ENCODE peak calls at places on chromosomes 6 and 20, in eight cellular contexts. One of them, this sample, is unnamed.

GRCh38 chr6:63305278-63305677 is 14.5 kb downstream of the LGSN start:
- DNase-seq in GM23338: no peak
- DNase-seq in K562: no peak
- DNase-seq in GM12878: no peak
- DNase-seq in HCT116: no peak
- DNase-seq in A549: no peak
- DNase-seq in HL-60: no peak
- DNase-seq in SK-N-SH: no peak
- DNase-seq in this sample: no peak

GRCh38 chr6:135128268-135128914 is 52.7 kb upstream of the MYB start:
- DNase-seq in GM23338: no peak
- DNase-seq in GM12878: no peak
- DNase-seq in SK-N-SH: no peak
- DNase-seq in HCT116: no peak
- DNase-seq in K562: no peak
- DNase-seq in HL-60: no peak
- DNase-seq in A549: no peak
- DNase-seq in this sample: no peak

GRCh38 chr20:56702931-56703840 is 74.1 kb downstream of the TFAP2C start:
- DNase-seq in K562: no peak
- DNase-seq in HL-60: no peak
- DNase-seq in SK-N-SH: no peak
- DNase-seq in GM23338: no peak
- DNase-seq in A549: no peak
- DNase-seq in HCT116: no peak
- DNase-seq in GM12878: no peak
- DNase-seq in this sample: no peak

GRCh38 chr6:165574770-165575549 is 88.1 kb downstream of the PDE10A start:
- DNase-seq in GM23338: no peak
- DNase-seq in HL-60: no peak
- DNase-seq in GM12878: no peak
- DNase-seq in SK-N-SH: no peak
- DNase-seq in HCT116: peak; percentile 57
- DNase-seq in K562: no peak
- DNase-seq in A549: no peak
- DNase-seq in this sample: peak; percentile 90

GRCh38 chr6:105800398-105800797 is 285.7 kb upstream of the PRDM1 start:
- DNase-seq in A549: no peak
- DNase-seq in GM12878: no peak
- DNase-seq in K562: no peak
- DNase-seq in GM23338: no peak
- DNase-seq in HCT116: no peak
- DNase-seq in HL-60: no peak
- DNase-seq in SK-N-SH: no peak
- DNase-seq in this sample: no peak

GRCh38 chr20:59646487-59646886 is 42.1 kb downstream of the PHACTR3 start:
- DNase-seq in GM23338: no peak
- DNase-seq in GM12878: no peak
- DNase-seq in A549: no peak
- DNase-seq in SK-N-SH: no peak
- DNase-seq in K562: no peak
- DNase-seq in HL-60: no peak
- DNase-seq in HCT116: no peak
- DNase-seq in this sample: no peak

GRCh38 chr20:17227199-17227535 is 327 bp downstream of the PCSK2 start:
- DNase-seq in HCT116: no peak
- DNase-seq in A549: no peak
- DNase-seq in HL-60: no peak
- DNase-seq in SK-N-SH: peak; percentile 28
- DNase-seq in K562: no peak
- DNase-seq in GM12878: no peak
- DNase-seq in GM23338: no peak
- DNase-seq in this sample: no peak

GRCh38 chr20:42652261-42652660 is 537.4 kb downstream of the PTPRT start:
- DNase-seq in HL-60: no peak
- DNase-seq in A549: no peak
- DNase-seq in K562: no peak
- DNase-seq in GM12878: no peak
- DNase-seq in SK-N-SH: no peak
- DNase-seq in GM23338: no peak
- DNase-seq in HCT116: no peak
- DNase-seq in this sample: no peak

GRCh38 chr6:149852180-149852579 is 12.0 kb downstream of the LRP11 start:
- DNase-seq in GM23338: no peak
- DNase-seq in HCT116: no peak
- DNase-seq in K562: no peak
- DNase-seq in SK-N-SH: no peak
- DNase-seq in HL-60: no peak
- DNase-seq in GM12878: peak; percentile 13
- DNase-seq in A549: no peak
- DNase-seq in this sample: no peak

GRCh38 chr6:100342830-100343229 is 121.9 kb downstream of the SIM1 start:
- DNase-seq in HCT116: no peak
- DNase-seq in GM12878: no peak
- DNase-seq in HL-60: no peak
- DNase-seq in GM23338: no peak
- DNase-seq in SK-N-SH: no peak
- DNase-seq in K562: no peak
- DNase-seq in A549: no peak
- DNase-seq in this sample: no peak

GRCh38 chr6:38068854-38069253 is 249.3 kb downstream of the ZFAND3 start:
- DNase-seq in HL-60: no peak
- DNase-seq in K562: no peak
- DNase-seq in HCT116: no peak
- DNase-seq in SK-N-SH: peak; percentile 61
- DNase-seq in GM12878: no peak
- DNase-seq in GM23338: no peak
- DNase-seq in A549: no peak
- DNase-seq in this sample: no peak

DNA sequence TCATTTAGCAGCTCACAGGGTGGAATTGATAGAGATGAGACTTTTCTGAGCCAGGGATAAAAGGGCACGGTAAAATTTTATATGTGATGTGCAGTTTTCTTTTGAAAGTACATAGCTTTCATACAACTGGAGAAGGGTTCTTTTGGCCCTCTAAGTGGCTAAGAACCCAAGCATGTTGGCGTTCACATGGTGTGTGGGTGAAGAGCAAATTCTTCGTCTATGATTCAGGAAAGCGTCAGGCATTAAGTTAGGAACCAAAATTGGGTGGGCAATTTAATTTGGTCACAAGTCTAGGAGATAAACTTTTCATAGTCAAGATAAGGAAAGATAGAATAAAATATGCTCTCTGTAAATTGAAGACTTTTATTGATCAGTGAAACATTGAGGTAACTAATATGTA is 153.9 kb downstream of the UTRN start:
- DNase-seq in K562: no peak
- DNase-seq in GM12878: no peak
- DNase-seq in HCT116: no peak
- DNase-seq in SK-N-SH: no peak
- DNase-seq in HL-60: no peak
- DNase-seq in A549: no peak
- DNase-seq in GM23338: no peak
- DNase-seq in this sample: no peak
- TF ChIP-seq REST in K562: no peak
- TF ChIP-seq REST in GM12878: no peak
- TF ChIP-seq REST in HCT116: no peak
- TF ChIP-seq REST in SK-N-SH: no peak
- TF ChIP-seq REST in HL-60: no peak
- TF ChIP-seq REST in A549: no peak
- TF ChIP-seq REST in GM23338: no peak
- TF ChIP-seq REST in this sample: no peak

GRCh38 chr20:51366155-51366886 is 176.2 kb downstream of the NFATC2 start:
- DNase-seq in A549: peak; percentile 86
- DNase-seq in K562: no peak
- DNase-seq in HCT116: peak; percentile 37
- DNase-seq in GM23338: no peak
- DNase-seq in HL-60: no peak
- DNase-seq in GM12878: no peak
- DNase-seq in SK-N-SH: no peak
- DNase-seq in this sample: no peak
- H3K4me3 ChIP-seq in A549: peak overlapping the region; percentile 15
- H3K4me3 ChIP-seq in K562: no peak overlapping the region
- H3K4me3 ChIP-seq in HCT116: no peak overlapping the region
- H3K4me3 ChIP-seq in GM23338: no peak overlapping the region
- H3K4me3 ChIP-seq in HL-60: no peak overlapping the region
- H3K4me3 ChIP-seq in GM12878: no peak overlapping the region
- H3K4me3 ChIP-seq in SK-N-SH: no peak overlapping the region
- H3K4me3 ChIP-seq in this sample: no peak overlapping the region

DNA sequence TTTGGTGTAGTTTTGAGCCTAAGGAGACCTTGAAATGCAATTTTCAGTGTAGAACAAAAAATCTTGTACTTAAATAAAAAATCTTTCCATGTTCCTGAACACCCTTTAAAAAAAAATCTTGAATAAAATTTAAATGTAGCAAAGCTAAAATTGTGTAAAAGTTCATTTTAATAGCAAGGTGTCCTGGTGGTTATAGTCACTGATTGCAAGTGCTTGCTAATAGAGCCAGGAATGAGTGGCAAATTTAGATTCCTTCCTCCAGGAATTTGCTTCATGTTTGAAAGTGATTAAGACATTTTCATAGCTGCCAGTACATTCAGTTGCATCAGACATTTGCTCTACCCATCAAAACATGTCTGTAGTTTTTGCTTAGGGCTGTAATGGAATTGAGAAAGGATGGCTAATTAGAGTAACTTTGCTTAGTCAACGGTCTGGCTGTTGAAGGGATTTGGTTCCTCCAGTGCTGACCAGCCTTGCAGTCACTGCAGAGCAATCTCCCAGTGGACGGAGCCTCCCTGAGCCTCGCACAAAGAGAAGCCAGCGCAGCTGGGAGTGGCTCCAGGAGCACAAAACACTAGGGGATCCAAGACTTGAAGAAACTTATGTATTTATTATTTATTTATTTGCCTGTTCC is 36.5 kb downstream of the AKAP12 start:
- DNase-seq in A549: no peak
- DNase-seq in HL-60: no peak
- DNase-seq in K562: no peak
- DNase-seq in SK-N-SH: peak; percentile 17
- DNase-seq in GM23338: no peak
- DNase-seq in GM12878: no peak
- DNase-seq in HCT116: no peak
- DNase-seq in this sample: no peak
- TF ChIP-seq REST in A549: no peak
- TF ChIP-seq REST in HL-60: no peak
- TF ChIP-seq REST in K562: no peak
- TF ChIP-seq REST in SK-N-SH: no peak
- TF ChIP-seq REST in GM23338: no peak
- TF ChIP-seq REST in GM12878: no peak
- TF ChIP-seq REST in HCT116: no peak
- TF ChIP-seq REST in this sample: no peak

DNA sequence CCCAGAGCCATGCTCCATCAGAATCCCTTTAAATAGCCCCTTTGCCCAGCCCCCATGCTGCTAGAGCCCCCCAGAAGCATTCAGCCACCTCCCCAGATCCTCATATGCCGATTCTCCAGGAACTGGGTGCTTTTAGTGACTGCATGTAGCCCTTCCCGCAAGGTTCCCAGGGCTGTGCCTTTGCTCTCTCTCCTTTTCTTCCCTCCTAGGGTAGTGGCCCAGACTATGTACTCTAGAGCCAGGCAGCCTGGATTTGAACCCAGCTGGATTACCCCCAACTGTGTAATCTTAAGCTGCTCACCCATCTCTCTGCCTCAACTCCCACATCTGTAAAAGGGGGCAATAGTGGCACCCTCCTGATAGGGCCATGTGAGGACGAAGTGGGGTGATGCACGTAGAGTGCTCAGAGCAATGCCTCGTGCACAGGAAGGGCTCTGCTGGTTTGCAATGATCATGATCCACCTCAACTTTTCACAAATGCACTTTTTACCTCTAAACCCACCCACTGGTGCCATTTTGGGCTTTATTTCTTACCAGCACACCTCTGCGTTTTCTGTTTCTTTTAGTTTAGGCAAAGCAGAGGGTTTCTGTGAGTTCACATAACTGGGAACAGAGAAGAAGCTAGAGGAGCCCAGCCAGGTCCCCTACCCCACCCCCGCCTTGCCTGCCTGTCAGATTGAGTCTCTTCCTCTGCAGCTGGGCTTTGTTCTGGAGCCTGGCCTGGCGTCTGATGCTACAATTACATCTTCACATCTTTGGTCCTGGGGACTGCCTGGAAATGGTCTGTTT is 396.5 kb downstream of the RNGTT start:
- DNase-seq in A549: no peak
- DNase-seq in GM23338: peak; percentile 35
- DNase-seq in K562: no peak
- DNase-seq in SK-N-SH: peak; percentile 49
- DNase-seq in HL-60: no peak
- DNase-seq in GM12878: no peak
- DNase-seq in HCT116: no peak
- DNase-seq in this sample: no peak
- H3K4me3 ChIP-seq in A549: no peak overlapping the region
- H3K4me3 ChIP-seq in GM23338: no peak overlapping the region
- H3K4me3 ChIP-seq in K562: no peak overlapping the region
- H3K4me3 ChIP-seq in SK-N-SH: no peak overlapping the region
- H3K4me3 ChIP-seq in HL-60: no peak overlapping the region
- H3K4me3 ChIP-seq in GM12878: no peak overlapping the region
- H3K4me3 ChIP-seq in HCT116: no peak overlapping the region
- H3K4me3 ChIP-seq in this sample: no peak overlapping the region

DNA sequence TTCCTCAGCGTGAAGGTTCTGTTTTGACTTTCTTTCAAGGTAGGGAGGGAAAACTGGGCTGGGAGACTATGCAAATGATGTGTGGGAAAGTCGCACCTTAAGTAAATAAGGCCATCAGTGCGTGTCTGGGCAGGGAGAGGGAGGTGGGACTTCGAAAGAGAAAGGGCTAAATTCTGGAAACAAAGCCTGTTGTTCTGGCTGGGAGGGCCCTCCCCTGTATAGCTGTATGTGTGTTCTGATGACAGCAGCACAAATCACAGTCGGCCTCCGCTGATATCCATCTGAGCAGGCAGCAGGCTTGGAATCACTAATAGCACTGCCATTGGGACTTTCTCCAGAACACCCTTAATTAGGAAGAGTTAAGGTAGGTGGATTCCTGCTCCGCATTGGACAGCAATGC is 19.2 kb downstream of the JAG1 start:
- DNase-seq in HCT116: no peak
- DNase-seq in A549: no peak
- DNase-seq in GM23338: peak; percentile 85
- DNase-seq in GM12878: peak; percentile 79
- DNase-seq in SK-N-SH: peak; percentile 69
- DNase-seq in K562: no peak
- DNase-seq in HL-60: no peak
- DNase-seq in this sample: no peak
- TF ChIP-seq REST in HCT116: no peak
- TF ChIP-seq REST in A549: no peak
- TF ChIP-seq REST in GM23338: no peak
- TF ChIP-seq REST in GM12878: no peak
- TF ChIP-seq REST in SK-N-SH: no peak
- TF ChIP-seq REST in K562: no peak
- TF ChIP-seq REST in HL-60: no peak
- TF ChIP-seq REST in this sample: no peak

GRCh38 chr6:33204415-33205171 is at the start of gene HSD17B8:
- DNase-seq in A549: peak; percentile 90
- DNase-seq in HCT116: peak; percentile 82
- DNase-seq in SK-N-SH: peak; percentile 94
- DNase-seq in HL-60: peak; percentile 30
- DNase-seq in K562: peak; percentile 91
- DNase-seq in GM23338: peak; percentile 98
- DNase-seq in GM12878: peak; percentile 71
- DNase-seq in this sample: no peak
- H3K4me3 ChIP-seq in A549: peak within 1 kb of the TSS; percentile 82
- H3K4me3 ChIP-seq in HCT116: peak within 1 kb of the TSS; percentile 81
- H3K4me3 ChIP-seq in SK-N-SH: peak within 1 kb of the TSS; percentile 90
- H3K4me3 ChIP-seq in HL-60: no peak within 1 kb of the TSS
- H3K4me3 ChIP-seq in K562: peak within 1 kb of the TSS; percentile 62
- H3K4me3 ChIP-seq in GM23338: peak within 1 kb of the TSS; percentile 98
- H3K4me3 ChIP-seq in GM12878: peak within 1 kb of the TSS; percentile 94
- H3K4me3 ChIP-seq in this sample: peak within 1 kb of the TSS; percentile 66